ENCODE peak calls at places on chromosomes 5 and 9, in ten cellular contexts. One of them, this sample, is unnamed.
A peak's percentile ranks its signal among the peaks of the same experiment; 100 is the strongest.

GRCh38 chr5:57033103-57033502 is 81.2 kb upstream of the MIER3 start:
- DNase-seq in cardiac fibroblast: no peak
- DNase-seq in kidney: no peak
- DNase-seq in mucosa of descending colon: peak; percentile 77
- DNase-seq in endothelial cell of umbilical vein: no peak
- DNase-seq in WERI-Rb-1: no peak
- DNase-seq in AG04449: no peak
- DNase-seq in dorsolateral prefrontal cortex: no peak
- DNase-seq in brain microvascular endothelial cell: no peak
- DNase-seq in choroid plexus epithelial cell: no peak
- DNase-seq in this sample: no peak

GRCh38 chr5:44574626-44575025 is 185.4 kb upstream of the FGF10 start:
- DNase-seq in cardiac fibroblast: no peak
- DNase-seq in kidney: no peak
- DNase-seq in mucosa of descending colon: no peak
- DNase-seq in endothelial cell of umbilical vein: no peak
- DNase-seq in WERI-Rb-1: no peak
- DNase-seq in AG04449: no peak
- DNase-seq in dorsolateral prefrontal cortex: no peak
- DNase-seq in brain microvascular endothelial cell: no peak
- DNase-seq in choroid plexus epithelial cell: no peak
- DNase-seq in this sample: no peak

GRCh38 chr9:6757988-6758417 is 230 bp downstream of the KDM4C start:
- DNase-seq in cardiac fibroblast: no peak
- DNase-seq in kidney: no peak
- DNase-seq in mucosa of descending colon: no peak
- DNase-seq in endothelial cell of umbilical vein: no peak
- DNase-seq in WERI-Rb-1: no peak
- DNase-seq in AG04449: no peak
- DNase-seq in dorsolateral prefrontal cortex: no peak
- DNase-seq in brain microvascular endothelial cell: peak; percentile 90
- DNase-seq in choroid plexus epithelial cell: no peak
- DNase-seq in this sample: no peak

GRCh38 chr5:43121565-43122484 is 1.1 kb downstream of the ZNF131 start:
- DNase-seq in cardiac fibroblast: peak; percentile 62
- DNase-seq in kidney: no peak
- DNase-seq in mucosa of descending colon: no peak
- DNase-seq in endothelial cell of umbilical vein: peak; percentile 53
- DNase-seq in WERI-Rb-1: no peak
- DNase-seq in AG04449: no peak
- DNase-seq in dorsolateral prefrontal cortex: no peak
- DNase-seq in brain microvascular endothelial cell: peak; percentile 37
- DNase-seq in choroid plexus epithelial cell: peak; percentile 71
- DNase-seq in this sample: peak; percentile 62

GRCh38 chr9:100066539-100066938 is 32.3 kb downstream of the ERP44 start:
- DNase-seq in cardiac fibroblast: peak; percentile 54
- DNase-seq in kidney: no peak
- DNase-seq in mucosa of descending colon: no peak
- DNase-seq in endothelial cell of umbilical vein: no peak
- DNase-seq in WERI-Rb-1: no peak
- DNase-seq in AG04449: no peak
- DNase-seq in dorsolateral prefrontal cortex: no peak
- DNase-seq in brain microvascular endothelial cell: peak; percentile 66
- DNase-seq in choroid plexus epithelial cell: peak; percentile 70
- DNase-seq in this sample: peak; percentile 67

GRCh38 chr9:112175796-112176315 is 759 bp upstream of the SUSD1 start:
- DNase-seq in cardiac fibroblast: no peak
- DNase-seq in kidney: no peak
- DNase-seq in mucosa of descending colon: no peak
- DNase-seq in endothelial cell of umbilical vein: no peak
- DNase-seq in WERI-Rb-1: no peak
- DNase-seq in AG04449: no peak
- DNase-seq in dorsolateral prefrontal cortex: no peak
- DNase-seq in brain microvascular endothelial cell: no peak
- DNase-seq in choroid plexus epithelial cell: no peak
- DNase-seq in this sample: no peak

GRCh38 chr9:77177894-77178794 is 810 bp downstream of the VPS13A start:
- DNase-seq in cardiac fibroblast: peak; percentile 40
- DNase-seq in kidney: peak; percentile 80
- DNase-seq in mucosa of descending colon: peak; percentile 77
- DNase-seq in endothelial cell of umbilical vein: peak; percentile 49
- DNase-seq in WERI-Rb-1: peak; percentile 39
- DNase-seq in AG04449: no peak
- DNase-seq in dorsolateral prefrontal cortex: no peak
- DNase-seq in brain microvascular endothelial cell: peak; percentile 20
- DNase-seq in choroid plexus epithelial cell: peak; percentile 31
- DNase-seq in this sample: peak; percentile 26

GRCh38 chr9:515665-516064 is 301.0 kb downstream of the DOCK8 start:
- DNase-seq in cardiac fibroblast: no peak
- DNase-seq in kidney: no peak
- DNase-seq in mucosa of descending colon: no peak
- DNase-seq in endothelial cell of umbilical vein: no peak
- DNase-seq in WERI-Rb-1: no peak
- DNase-seq in AG04449: no peak
- DNase-seq in dorsolateral prefrontal cortex: no peak
- DNase-seq in brain microvascular endothelial cell: no peak
- DNase-seq in choroid plexus epithelial cell: no peak
- DNase-seq in this sample: no peak

GRCh38 chr9:137757139-137757538 is 120.4 kb upstream of the CACNA1B start:
- DNase-seq in cardiac fibroblast: no peak
- DNase-seq in kidney: peak; percentile 53
- DNase-seq in mucosa of descending colon: no peak
- DNase-seq in endothelial cell of umbilical vein: no peak
- DNase-seq in WERI-Rb-1: no peak
- DNase-seq in AG04449: no peak
- DNase-seq in dorsolateral prefrontal cortex: no peak
- DNase-seq in brain microvascular endothelial cell: no peak
- DNase-seq in choroid plexus epithelial cell: peak; percentile 11
- DNase-seq in this sample: no peak

GRCh38 chr9:21801683-21802417 is 586 bp upstream of the MTAP start:
- DNase-seq in cardiac fibroblast: peak; percentile 88
- DNase-seq in kidney: peak; percentile 93
- DNase-seq in mucosa of descending colon: peak; percentile 82
- DNase-seq in endothelial cell of umbilical vein: peak; percentile 9
- DNase-seq in WERI-Rb-1: peak; percentile 49
- DNase-seq in AG04449: no peak
- DNase-seq in dorsolateral prefrontal cortex: peak; percentile 74
- DNase-seq in brain microvascular endothelial cell: peak; percentile 86
- DNase-seq in choroid plexus epithelial cell: peak; percentile 91
- DNase-seq in this sample: peak; percentile 88

GRCh38 chr5:96087939-96088338 is 126.3 kb upstream of the ELL2 start:
- DNase-seq in cardiac fibroblast: no peak
- DNase-seq in kidney: no peak
- DNase-seq in mucosa of descending colon: no peak
- DNase-seq in endothelial cell of umbilical vein: no peak
- DNase-seq in WERI-Rb-1: no peak
- DNase-seq in AG04449: no peak
- DNase-seq in dorsolateral prefrontal cortex: no peak
- DNase-seq in brain microvascular endothelial cell: no peak
- DNase-seq in choroid plexus epithelial cell: no peak
- DNase-seq in this sample: no peak

GRCh38 chr5:141825836-141826560 is 52.2 kb downstream of the PCDH1 start:
- DNase-seq in cardiac fibroblast: peak; percentile 34
- DNase-seq in kidney: no peak
- DNase-seq in mucosa of descending colon: no peak
- DNase-seq in endothelial cell of umbilical vein: no peak
- DNase-seq in WERI-Rb-1: peak; percentile 34
- DNase-seq in AG04449: no peak
- DNase-seq in dorsolateral prefrontal cortex: no peak
- DNase-seq in brain microvascular endothelial cell: no peak
- DNase-seq in choroid plexus epithelial cell: peak; percentile 21
- DNase-seq in this sample: no peak

GRCh38 chr9:89787595-89787994 is 182.8 kb downstream of the GADD45G start:
- DNase-seq in cardiac fibroblast: no peak
- DNase-seq in kidney: no peak
- DNase-seq in mucosa of descending colon: no peak
- DNase-seq in endothelial cell of umbilical vein: no peak
- DNase-seq in WERI-Rb-1: no peak
- DNase-seq in AG04449: no peak
- DNase-seq in dorsolateral prefrontal cortex: no peak
- DNase-seq in brain microvascular endothelial cell: no peak
- DNase-seq in choroid plexus epithelial cell: no peak
- DNase-seq in this sample: no peak

GRCh38 chr5:170937072-170937471 is 75.3 kb downstream of the RANBP17 start:
- DNase-seq in cardiac fibroblast: no peak
- DNase-seq in kidney: no peak
- DNase-seq in mucosa of descending colon: no peak
- DNase-seq in endothelial cell of umbilical vein: no peak
- DNase-seq in WERI-Rb-1: no peak
- DNase-seq in AG04449: no peak
- DNase-seq in dorsolateral prefrontal cortex: no peak
- DNase-seq in brain microvascular endothelial cell: no peak
- DNase-seq in choroid plexus epithelial cell: no peak
- DNase-seq in this sample: no peak

DNA sequence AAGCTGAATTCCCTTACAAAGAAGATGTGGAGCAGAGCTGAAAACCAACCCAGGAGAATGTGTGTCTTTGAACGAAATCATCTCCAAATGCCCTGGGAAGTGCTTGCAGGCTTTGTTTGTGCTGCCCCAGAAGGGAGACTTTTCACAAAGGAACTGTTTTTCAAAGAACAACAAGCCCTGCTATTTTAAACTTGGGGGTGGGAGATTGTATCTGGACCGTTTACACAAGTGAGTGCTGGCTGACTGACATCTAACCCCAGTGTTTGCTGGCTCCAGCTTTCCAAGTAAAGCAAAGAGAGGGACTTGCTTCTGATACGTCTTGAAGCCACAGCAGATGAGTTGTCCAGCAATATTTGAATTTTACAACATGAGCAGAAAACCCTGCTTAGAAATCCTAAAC is 1.6 kb downstream of the ADAMTS12 start:
- DNase-seq in cardiac fibroblast: peak; percentile 33
- DNase-seq in kidney: no peak
- DNase-seq in mucosa of descending colon: no peak
- DNase-seq in endothelial cell of umbilical vein: no peak
- DNase-seq in WERI-Rb-1: no peak
- DNase-seq in AG04449: no peak
- DNase-seq in dorsolateral prefrontal cortex: no peak
- DNase-seq in brain microvascular endothelial cell: no peak
- DNase-seq in choroid plexus epithelial cell: peak; percentile 41
- DNase-seq in this sample: peak; percentile 25
- H3K4me3 ChIP-seq in cardiac fibroblast: peak overlapping the region; percentile 63
- H3K4me3 ChIP-seq in kidney: peak overlapping the region; percentile 56
- H3K4me3 ChIP-seq in mucosa of descending colon: no peak overlapping the region
- H3K4me3 ChIP-seq in endothelial cell of umbilical vein: no peak overlapping the region
- H3K4me3 ChIP-seq in WERI-Rb-1: no peak overlapping the region
- H3K4me3 ChIP-seq in AG04449: peak overlapping the region; percentile 67
- H3K4me3 ChIP-seq in dorsolateral prefrontal cortex: no peak overlapping the region
- H3K4me3 ChIP-seq in brain microvascular endothelial cell: peak overlapping the region; percentile 76
- H3K4me3 ChIP-seq in choroid plexus epithelial cell: peak overlapping the region; percentile 64
- H3K4me3 ChIP-seq in this sample: peak overlapping the region; percentile 75

GRCh38 chr5:127957183-127957582 is 126.4 kb upstream of the SLC12A2 start:
- DNase-seq in cardiac fibroblast: peak; percentile 73
- DNase-seq in kidney: no peak
- DNase-seq in mucosa of descending colon: peak; percentile 67
- DNase-seq in endothelial cell of umbilical vein: peak; percentile 52
- DNase-seq in WERI-Rb-1: peak; percentile 75
- DNase-seq in AG04449: no peak
- DNase-seq in dorsolateral prefrontal cortex: peak; percentile 33
- DNase-seq in brain microvascular endothelial cell: peak; percentile 34
- DNase-seq in choroid plexus epithelial cell: peak; percentile 71
- DNase-seq in this sample: peak; percentile 71
- TF ChIP-seq CTCF in cardiac fibroblast: no peak
- TF ChIP-seq CTCF in kidney: no peak
- TF ChIP-seq CTCF in mucosa of descending colon: no peak
- TF ChIP-seq CTCF in endothelial cell of umbilical vein: no peak
- TF ChIP-seq CTCF in WERI-Rb-1: no peak
- TF ChIP-seq CTCF in AG04449: peak; percentile 22
- TF ChIP-seq CTCF in dorsolateral prefrontal cortex: no peak
- TF ChIP-seq CTCF in brain microvascular endothelial cell: peak; percentile 29
- TF ChIP-seq CTCF in choroid plexus epithelial cell: peak; percentile 28
- TF ChIP-seq CTCF in this sample: peak; percentile 4

GRCh38 chr9:134294228-134295071 is 31.8 kb upstream of the RXRA start:
- DNase-seq in cardiac fibroblast: no peak
- DNase-seq in kidney: peak; percentile 76
- DNase-seq in mucosa of descending colon: peak; percentile 53
- DNase-seq in endothelial cell of umbilical vein: no peak
- DNase-seq in WERI-Rb-1: no peak
- DNase-seq in AG04449: no peak
- DNase-seq in dorsolateral prefrontal cortex: no peak
- DNase-seq in brain microvascular endothelial cell: peak; percentile 24
- DNase-seq in choroid plexus epithelial cell: peak; percentile 33
- DNase-seq in this sample: no peak
- H3K4me3 ChIP-seq in cardiac fibroblast: no peak overlapping the region
- H3K4me3 ChIP-seq in kidney: no peak overlapping the region
- H3K4me3 ChIP-seq in mucosa of descending colon: no peak overlapping the region
- H3K4me3 ChIP-seq in endothelial cell of umbilical vein: no peak overlapping the region
- H3K4me3 ChIP-seq in WERI-Rb-1: no peak overlapping the region
- H3K4me3 ChIP-seq in AG04449: no peak overlapping the region
- H3K4me3 ChIP-seq in dorsolateral prefrontal cortex: peak overlapping the region; percentile 39
- H3K4me3 ChIP-seq in brain microvascular endothelial cell: no peak overlapping the region
- H3K4me3 ChIP-seq in choroid plexus epithelial cell: peak overlapping the region; percentile 9
- H3K4me3 ChIP-seq in this sample: no peak overlapping the region

GRCh38 chr5:91182763-91183162 is 200.4 kb downstream of the ARRDC3 start:
- DNase-seq in cardiac fibroblast: peak; percentile 56
- DNase-seq in kidney: no peak
- DNase-seq in mucosa of descending colon: no peak
- DNase-seq in endothelial cell of umbilical vein: no peak
- DNase-seq in WERI-Rb-1: no peak
- DNase-seq in AG04449: no peak
- DNase-seq in dorsolateral prefrontal cortex: no peak
- DNase-seq in brain microvascular endothelial cell: no peak
- DNase-seq in choroid plexus epithelial cell: peak; percentile 56
- DNase-seq in this sample: peak; percentile 17
- TF ChIP-seq CTCF in cardiac fibroblast: peak; percentile 33
- TF ChIP-seq CTCF in kidney: no peak
- TF ChIP-seq CTCF in mucosa of descending colon: no peak
- TF ChIP-seq CTCF in endothelial cell of umbilical vein: no peak
- TF ChIP-seq CTCF in WERI-Rb-1: peak; percentile 9
- TF ChIP-seq CTCF in AG04449: no peak
- TF ChIP-seq CTCF in dorsolateral prefrontal cortex: no peak
- TF ChIP-seq CTCF in brain microvascular endothelial cell: peak; percentile 27
- TF ChIP-seq CTCF in choroid plexus epithelial cell: peak; percentile 45
- TF ChIP-seq CTCF in this sample: peak; percentile 12

DNA sequence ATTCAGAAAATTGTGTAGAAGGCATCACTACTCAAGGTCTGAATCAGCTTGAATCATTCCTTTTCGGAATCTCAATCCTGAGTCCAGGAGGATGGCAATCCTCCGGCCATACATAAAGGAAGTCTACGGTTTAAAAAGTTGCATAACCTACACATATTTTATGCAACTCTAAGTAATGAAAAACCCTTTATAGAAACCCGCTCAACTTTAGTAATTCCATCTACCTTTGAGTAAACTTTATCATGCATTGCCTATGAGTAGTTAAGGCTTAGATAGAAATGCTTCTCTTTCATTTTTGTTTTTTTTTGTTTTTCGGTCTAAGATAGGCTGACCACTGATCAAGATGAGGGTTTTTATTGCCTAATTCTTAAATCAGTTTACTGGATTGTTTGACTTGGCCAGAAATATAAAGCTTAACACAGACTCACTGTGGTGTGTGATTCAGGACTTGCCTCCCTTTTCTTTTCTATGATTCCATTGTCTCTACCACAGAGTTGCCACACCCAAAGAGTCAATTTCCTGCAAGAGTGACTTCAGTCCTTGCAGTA is 85.0 kb downstream of the LURAP1L start:
- DNase-seq in cardiac fibroblast: peak; percentile 96
- DNase-seq in kidney: no peak
- DNase-seq in mucosa of descending colon: no peak
- DNase-seq in endothelial cell of umbilical vein: peak; percentile 50
- DNase-seq in WERI-Rb-1: no peak
- DNase-seq in AG04449: no peak
- DNase-seq in dorsolateral prefrontal cortex: no peak
- DNase-seq in brain microvascular endothelial cell: peak; percentile 65
- DNase-seq in choroid plexus epithelial cell: peak; percentile 64
- DNase-seq in this sample: peak; percentile 87
- H3K4me3 ChIP-seq in cardiac fibroblast: no peak overlapping the region
- H3K4me3 ChIP-seq in kidney: no peak overlapping the region
- H3K4me3 ChIP-seq in mucosa of descending colon: peak overlapping the region; percentile 5
- H3K4me3 ChIP-seq in endothelial cell of umbilical vein: no peak overlapping the region
- H3K4me3 ChIP-seq in WERI-Rb-1: no peak overlapping the region
- H3K4me3 ChIP-seq in AG04449: no peak overlapping the region
- H3K4me3 ChIP-seq in dorsolateral prefrontal cortex: no peak overlapping the region
- H3K4me3 ChIP-seq in brain microvascular endothelial cell: peak overlapping the region; percentile 27
- H3K4me3 ChIP-seq in choroid plexus epithelial cell: peak overlapping the region; percentile 5
- H3K4me3 ChIP-seq in this sample: peak overlapping the region; percentile 46

This sample was measured in fibroblast of pulmonary artery.